ENCODE peak calls at places on chromosomes 11 and 22, in five cellular contexts. P is left ventricle myocardium inferior, K is cardiac muscle cell, I is AG08395, S is ovary. J is an unnamed sample.

GRCh38 chr22:20388200-20388599 is 5.8 kb upstream of the ZNF74 start:
- DNase-seq in S (no peak), P (no peak), K (no peak), I (no peak), J (no peak)

GRCh38 chr11:27296406-27296994 is 66.5 kb downstream of the CCDC34 start:
- DNase-seq in K (peak), P (no peak), I (peak), S (no peak), J (peak)

GRCh38 chr11:43268786-43269185 is 43.0 kb upstream of the API5 start:
- DNase-seq in K (no peak), I (no peak), P (no peak), S (no peak), J (no peak)

GRCh38 chr11:117662255-117662654 is 134.8 kb downstream of the DSCAML1 start:
- DNase-seq in P (no peak), S (no peak), I (no peak), K (no peak), J (no peak)

GRCh38 chr11:4808476-4808875 is 4.3 kb upstream of the OR52R1 start:
- DNase-seq in P (no peak), I (no peak), S (no peak), K (no peak), J (no peak)

GRCh38 chr22:49922484-49922883 is 4.0 kb downstream of the CRELD2 start:
- DNase-seq in I (no peak), K (no peak), S (no peak), P (no peak), J (no peak)

GRCh38 chr11:94450061-94450460 is 43.6 kb downstream of the MRE11 start:
- DNase-seq in I (no peak), K (no peak), P (no peak), S (no peak), J (no peak)

GRCh38 chr11:2202071-2202899 is 30.7 kb upstream of the TH start:
- DNase-seq in S (no peak), I (no peak), P (peak), K (no peak), J (no peak)

GRCh38 chr11:130042093-130042591 is 27.6 kb upstream of the APLP2 start:
- DNase-seq in P (no peak), I (peak), S (no peak), K (no peak), J (peak)

GRCh38 chr22:49156662-49157285 is 670.9 kb downstream of the BRD1 start:
- DNase-seq in S (no peak), P (no peak), K (no peak), I (no peak), J (no peak)

GRCh38 chr22:37563153-37564081 is 3.1 kb downstream of the CDC42EP1 start:
- DNase-seq in I (peak), P (peak), K (no peak), S (peak), J (peak)

GRCh38 chr11:861105-861479 is 18.4 kb downstream of the TSPAN4 start:
- DNase-seq in I (no peak), K (no peak), P (no peak), S (no peak), J (no peak)

GRCh38 chr22:20091690-20092476 is 11.8 kb downstream of the DGCR8 start:
- DNase-seq in I (no peak), S (no peak), K (no peak), P (no peak), J (no peak)

GRCh38 chr11:119091083-119091650 is 6.5 kb downstream of the HMBS start:
- DNase-seq in K (no peak), S (no peak), I (no peak), P (no peak), J (no peak)

GRCh38 chr11:46513934-46514342 is 79.9 kb downstream of the AMBRA1 start:
- DNase-seq in P (peak), S (peak), K (peak), I (no peak), J (no peak)

GRCh38 chr22:19147193-19147780 is 2.8 kb downstream of the GSC2 start:
- DNase-seq in S (no peak), I (no peak), K (no peak), P (no peak), J (no peak)

GRCh38 chr22:38871360-38872171 is 450 bp downstream of the CBX6 start:
- DNase-seq in S (peak), K (peak), P (no peak), I (no peak), J (peak)

GRCh38 chr11:33195391-33196190 is 34.3 kb upstream of the CSTF3 start:
- DNase-seq in S (no peak), K (no peak), I (no peak), P (no peak), J (no peak)

GRCh38 chr11:68661014-68661413 is 23.3 kb upstream of the GAL start:
- DNase-seq in K (no peak), I (no peak), P (no peak), S (no peak), J (no peak)

GRCh38 chr11:94925422-94926270 is 47.7 kb downstream of the CWC15 start:
- DNase-seq in I (no peak), S (no peak), P (no peak), K (no peak), J (no peak)

GRCh38 chr11:124672531-124673215 is 866 bp downstream of the SIAE start:
- DNase-seq in I (no peak), P (no peak), S (no peak), K (no peak), J (no peak)

GRCh38 chr11:1119282-1120146 is 38.2 kb upstream of the MUC5AC start:
- DNase-seq in I (no peak), K (no peak), S (no peak), P (no peak), J (no peak)

GRCh38 chr11:79087238-79087956 is 353.4 kb downstream of the TENM4 start:
- DNase-seq in I (peak), K (peak), S (no peak), P (no peak), J (peak)

GRCh38 chr11:63560506-63561179 is 2.5 kb downstream of the PLAAT2 start:
- DNase-seq in P (peak), I (no peak), S (no peak), K (no peak), J (no peak)

GRCh38 chr11:133403900-133404299 is 128.4 kb downstream of the OPCML start:
- DNase-seq in I (no peak), P (no peak), K (no peak), S (no peak), J (no peak)

GRCh38 chr11:27158763-27159679 is 118.4 kb downstream of the BBOX1 start:
- DNase-seq in S (peak), K (peak), I (peak), P (no peak), J (peak)

GRCh38 chr11:111361082-111361801 is 17.8 kb downstream of the POU2AF1 start:
- DNase-seq in K (no peak), I (no peak), P (no peak), S (no peak), J (no peak)

GRCh38 chr11:110074499-110074898 is 18.7 kb upstream of the ZC3H12C start:
- DNase-seq in S (no peak), P (no peak), K (no peak), I (no peak), J (no peak)

GRCh38 chr11:119795231-119795630 is 66.2 kb upstream of the NECTIN1 start:
- DNase-seq in K (no peak), I (peak), P (no peak), S (no peak), J (peak)

GRCh38 chr22:23278883-23279675 is 98.8 kb downstream of the BCR start:
- DNase-seq in P (no peak), K (no peak), S (no peak), I (peak), J (no peak)

GRCh38 chr11:75281469-75282095 is 41.0 kb downstream of the TPBGL start:
- DNase-seq in S (no peak), I (no peak), K (no peak), P (no peak), J (no peak)

GRCh38 chr11:32081129-32081641 is 9.7 kb upstream of the RCN1 start:
- DNase-seq in K (no peak), S (no peak), P (peak), I (peak), J (peak)

GRCh38 chr11:33605703-33606102 is 94.9 kb downstream of the C11orf91 start:
- DNase-seq in K (no peak), I (no peak), S (no peak), P (no peak), J (no peak)

GRCh38 chr22:46328797-46329196 is 6.7 kb upstream of the TRMU start:
- DNase-seq in P (no peak), I (no peak), K (no peak), S (no peak), J (no peak)

GRCh38 chr11:58444285-58444684 is 2.2 kb upstream of the OR5B12 start:
- DNase-seq in I (no peak), K (no peak), S (no peak), P (no peak), J (no peak)

GRCh38 chr11:17593466-17594245 is 46.6 kb downstream of the OTOG start:
- DNase-seq in S (no peak), I (no peak), P (no peak), K (no peak), J (no peak)

GRCh38 chr11:75802913-75803820 is 11.8 kb upstream of the UVRAG start:
- DNase-seq in K (peak), I (peak), S (peak), P (peak), J (peak)

J was measured in AG20443.